ENCODE peak calls at places on chromosomes 5 and 9, in four cellular contexts. R is AG04450; Y is CD4-positive, alpha-beta T cell; V is endothelial cell. K is an unnamed sample.

GRCh38 chr5:125227333-125228075 is 481.1 kb upstream of the ZNF608 start:
- DNase-seq in R (no peak), Y (no peak), V (peak), K (peak)

GRCh38 chr5:32197032-32197431 is 22.9 kb upstream of the GOLPH3 start:
- DNase-seq in V (no peak), R (no peak), Y (no peak), K (no peak)

GRCh38 chr9:110278080-110278707 is 21.9 kb upstream of the TXN start:
- DNase-seq in Y (no peak), R (no peak), V (no peak), K (no peak)

GRCh38 chr5:96838483-96839395 is 31.0 kb upstream of the ERAP1 start:
- DNase-seq in R (no peak), Y (no peak), V (no peak), K (no peak)

GRCh38 chr9:3845549-3845948 is 319.7 kb upstream of the RFX3 start:
- DNase-seq in R (no peak), V (no peak), Y (no peak), K (no peak)

GRCh38 chr9:125732562-125732961 is 14.6 kb upstream of the PBX3 start:
- DNase-seq in R (no peak), V (peak), Y (no peak), K (peak)

GRCh38 chr5:88778736-88779135 is 104.2 kb downstream of the MEF2C start:
- DNase-seq in R (no peak), V (no peak), Y (no peak), K (no peak)

GRCh38 chr5:157761690-157762611 is 18.4 kb downstream of the LSM11 start:
- DNase-seq in R (no peak), V (peak), Y (no peak), K (peak)

GRCh38 chr5:150270546-150271295 is 18.9 kb downstream of the CAMK2A start:
- DNase-seq in V (no peak), R (no peak), Y (no peak), K (no peak)

GRCh38 chr9:79542735-79543504 is 28.8 kb upstream of the TLE4 start:
- DNase-seq in Y (no peak), V (no peak), R (no peak), K (no peak)

GRCh38 chr5:59533730-59534108 is 359.8 kb downstream of the PDE4D start:
- DNase-seq in Y (no peak), R (no peak), V (no peak), K (no peak)

DNA sequence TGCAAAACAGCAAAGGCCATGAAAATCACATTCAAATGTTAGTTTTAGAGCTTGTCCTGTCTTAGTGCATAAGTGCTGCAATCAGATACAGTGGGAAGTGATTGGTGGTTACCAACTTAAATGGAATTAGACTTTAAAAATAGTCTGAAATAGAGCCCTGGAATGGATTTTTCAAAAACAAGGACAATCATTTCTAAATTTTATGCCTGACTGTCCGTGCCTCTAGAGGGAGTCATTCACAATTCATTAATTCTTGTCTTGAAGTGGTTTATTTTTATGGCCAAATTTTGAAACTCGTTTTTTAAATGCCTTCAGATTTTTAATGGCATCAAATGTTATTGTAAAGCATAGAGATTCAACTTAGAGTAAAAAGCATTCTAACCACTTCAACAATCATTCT is 561.8 kb upstream of the DAB2 start:
- DNase-seq in V (no peak), Y (no peak), R (no peak), K (no peak)
- TF ChIP-seq CTCF in V (no peak), Y (no peak), R (no peak), K (no peak)

GRCh38 chr9:130933114-130934046 is 5.7 kb downstream of the FIBCD1 start:
- DNase-seq in R (no peak), Y (no peak), V (no peak), K (no peak)
- TF ChIP-seq CTCF in R (no peak), Y (no peak), V (no peak), K (no peak)

DNA sequence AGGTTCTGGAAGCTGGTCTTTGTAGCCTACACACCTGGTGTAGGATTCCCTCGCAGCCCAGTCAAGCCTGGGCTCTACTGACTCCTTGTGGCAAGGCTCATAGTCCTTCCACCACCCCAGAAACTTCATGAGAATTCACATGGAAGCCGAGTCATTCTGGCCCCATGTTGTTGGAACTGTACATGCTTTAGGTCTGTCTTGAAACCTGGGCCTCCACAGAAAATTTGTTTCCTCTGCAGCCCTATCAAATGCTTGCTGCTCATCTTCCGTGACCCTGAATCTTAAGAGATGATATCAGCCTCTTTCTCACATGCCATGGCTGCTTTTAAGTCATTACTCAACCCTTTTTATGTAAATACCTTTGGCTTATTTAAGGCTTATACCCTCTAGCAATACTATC is 113.4 kb upstream of the GRHPR start:
- DNase-seq in V (no peak), Y (no peak), R (no peak), K (no peak)
- TF ChIP-seq CTCF in V (no peak), Y (peak), R (peak), K (peak)

DNA sequence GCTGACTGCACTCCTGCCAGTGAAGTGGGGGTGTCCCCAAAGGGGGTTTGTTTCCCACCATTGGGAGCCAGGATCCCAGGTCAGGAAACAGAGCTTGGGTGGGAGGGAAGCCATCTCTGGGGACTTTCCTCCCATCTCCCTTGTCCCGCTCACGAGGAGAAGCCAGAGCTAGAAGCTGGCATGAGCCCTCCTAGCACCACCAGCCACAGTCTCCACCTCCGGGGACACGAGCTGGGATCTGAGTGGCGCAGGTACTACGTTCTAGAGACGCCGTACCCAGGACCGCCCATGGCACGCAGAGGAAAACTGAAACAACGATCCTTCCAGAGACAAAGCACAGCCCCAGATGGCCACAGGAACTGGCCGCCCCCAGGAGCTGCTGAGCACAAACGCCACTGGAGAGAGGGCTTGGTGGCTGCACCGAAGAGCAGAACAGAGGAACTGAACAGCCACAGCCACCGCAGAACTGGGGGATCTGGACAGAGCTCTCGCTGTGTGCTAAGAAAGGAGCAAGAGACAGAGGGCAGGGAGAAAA is 29.8 kb downstream of the ADAMTS2 start:
- DNase-seq in Y (no peak), V (no peak), R (no peak), K (no peak)
- TF ChIP-seq CTCF in Y (no peak), V (no peak), R (no peak), K (no peak)

GRCh38 chr9:105447386-105447813 is 434 bp upstream of the FSD1L start:
- DNase-seq in R (no peak), V (no peak), Y (no peak), K (no peak)

GRCh38 chr9:105445203-105445881 is 2.5 kb upstream of the FSD1L start:
- DNase-seq in Y (no peak), V (no peak), R (no peak), K (no peak)

GRCh38 chr9:105449081-105449480 is 1.2 kb downstream of the FSD1L start:
- DNase-seq in Y (no peak), R (no peak), V (no peak), K (no peak)

GRCh38 chr9:105444130-105444529 is 3.7 kb upstream of the FSD1L start:
- DNase-seq in R (no peak), Y (no peak), V (no peak), K (no peak)

DNA sequence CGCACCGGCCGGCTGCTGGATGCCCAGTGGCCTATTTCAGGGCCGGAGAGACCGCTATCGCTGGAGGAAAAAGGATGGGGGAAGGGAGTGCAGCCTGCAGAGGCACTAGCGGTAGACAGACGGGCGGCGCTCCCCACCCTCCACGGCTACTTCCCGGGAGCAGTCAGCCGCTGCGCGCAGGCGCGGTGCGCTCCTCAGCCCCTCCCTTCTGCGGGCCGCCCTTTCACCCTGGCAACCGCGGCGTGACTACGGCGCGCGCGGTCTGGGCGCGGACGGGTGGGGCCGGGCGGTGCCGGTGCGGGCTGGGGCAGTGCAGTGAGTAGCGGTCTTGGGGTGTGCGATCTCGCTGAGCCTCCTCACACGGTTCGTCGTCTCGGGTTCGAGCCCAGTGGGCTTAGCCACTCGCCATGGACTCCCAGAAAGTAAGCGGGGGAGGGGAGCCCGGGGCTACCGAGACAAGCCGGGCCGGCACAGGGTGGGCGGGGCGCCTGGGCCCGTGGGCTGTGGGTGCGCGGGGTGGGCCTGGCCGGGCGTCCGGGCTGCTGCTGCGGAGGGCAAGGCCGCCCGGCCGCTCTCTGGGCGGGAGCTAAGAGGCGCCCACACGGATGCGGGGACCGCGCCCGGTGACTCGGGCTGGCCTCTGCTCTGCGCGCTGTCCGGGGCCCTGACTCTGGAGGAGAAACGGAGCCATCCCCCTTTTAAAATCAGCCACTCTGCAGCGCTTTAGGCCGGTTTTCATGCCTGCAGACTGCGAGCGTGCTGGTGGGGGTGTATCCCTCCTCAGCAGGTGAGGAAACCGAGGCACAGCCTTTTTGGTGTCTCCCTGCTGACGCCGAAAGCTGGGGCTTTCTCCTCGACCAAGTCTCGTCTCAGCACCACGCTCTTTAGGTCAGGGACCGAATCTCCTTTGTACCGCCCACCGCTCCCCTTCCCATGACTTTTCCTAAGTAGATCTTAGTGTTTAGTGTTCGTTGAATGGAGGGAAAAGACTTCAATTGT is at the start of gene FSD1L:
- DNase-seq in V (peak), R (peak), Y (peak), K (peak)
- TF ChIP-seq CTCF in V (no peak), R (peak), Y (no peak), K (no peak)

DNA sequence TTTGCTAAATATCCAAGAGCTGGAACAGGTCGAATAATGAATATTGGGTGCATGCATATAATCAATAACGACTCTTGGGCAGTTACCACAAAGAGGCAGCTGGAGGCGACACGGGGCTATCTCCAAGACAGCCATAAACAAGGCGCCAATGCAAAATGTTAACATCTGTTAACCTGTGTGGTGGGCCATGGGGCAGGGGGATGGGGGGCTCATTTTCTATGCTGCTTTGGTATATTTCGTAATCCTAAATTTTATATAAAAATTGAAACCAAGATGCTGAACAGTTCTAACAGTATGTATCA is 1.3 kb upstream of the RNF44 start:
- DNase-seq in Y (no peak), R (no peak), V (no peak), K (no peak)
- TF ChIP-seq CTCF in Y (no peak), R (no peak), V (no peak), K (no peak)

GRCh38 chr9:21523021-21524014 is 41.2 kb upstream of the IFNE start:
- DNase-seq in Y (no peak), V (no peak), R (no peak), K (no peak)

GRCh38 chr9:21528123-21528808 is 46.2 kb upstream of the IFNE start:
- DNase-seq in V (no peak), R (no peak), Y (no peak), K (no peak)

GRCh38 chr9:21525174-21525573 is 43.1 kb upstream of the IFNE start:
- DNase-seq in Y (no peak), R (no peak), V (no peak), K (no peak)

GRCh38 chr9:21524099-21524830 is 42.2 kb upstream of the IFNE start:
- DNase-seq in R (no peak), Y (no peak), V (no peak), K (no peak)

GRCh38 chr9:21527579-21527978 is 45.5 kb upstream of the IFNE start:
- DNase-seq in R (no peak), Y (no peak), V (no peak), K (no peak)
- TF ChIP-seq CTCF in R (no peak), Y (no peak), V (no peak), K (no peak)

DNA sequence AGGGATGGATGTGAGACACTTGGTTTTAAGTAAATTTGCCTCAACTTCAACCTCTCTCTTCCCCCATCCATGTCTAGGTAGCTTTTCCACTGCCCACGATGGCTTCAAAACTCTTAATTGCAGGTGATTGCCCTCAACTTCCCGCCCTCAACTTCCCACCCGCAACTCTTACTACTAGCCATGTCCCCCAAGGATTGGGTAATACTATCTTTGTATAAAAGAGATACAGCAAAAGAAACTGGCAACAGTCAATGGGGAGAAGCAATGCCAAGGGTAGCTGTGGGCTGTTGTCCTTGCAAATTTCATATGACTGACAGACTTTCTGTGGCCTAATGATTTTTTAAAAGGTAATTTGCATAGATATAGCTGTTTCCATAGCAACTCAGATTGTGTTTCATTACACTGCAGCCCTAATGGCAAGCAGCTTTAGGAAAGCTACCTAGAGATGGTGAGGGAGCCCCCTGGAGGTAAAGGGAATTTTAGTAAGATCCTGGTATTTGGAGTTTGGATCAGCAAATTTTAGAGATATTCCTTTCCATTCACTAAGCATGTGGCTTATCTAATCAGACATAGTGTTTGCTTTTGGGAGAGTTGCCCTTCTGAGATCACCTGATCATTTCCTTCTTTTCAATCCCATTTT is 421.5 kb upstream of the DAP start:
- DNase-seq in V (peak), Y (no peak), R (no peak), K (peak)
- TF ChIP-seq CTCF in V (peak), Y (no peak), R (peak), K (peak)

DNA sequence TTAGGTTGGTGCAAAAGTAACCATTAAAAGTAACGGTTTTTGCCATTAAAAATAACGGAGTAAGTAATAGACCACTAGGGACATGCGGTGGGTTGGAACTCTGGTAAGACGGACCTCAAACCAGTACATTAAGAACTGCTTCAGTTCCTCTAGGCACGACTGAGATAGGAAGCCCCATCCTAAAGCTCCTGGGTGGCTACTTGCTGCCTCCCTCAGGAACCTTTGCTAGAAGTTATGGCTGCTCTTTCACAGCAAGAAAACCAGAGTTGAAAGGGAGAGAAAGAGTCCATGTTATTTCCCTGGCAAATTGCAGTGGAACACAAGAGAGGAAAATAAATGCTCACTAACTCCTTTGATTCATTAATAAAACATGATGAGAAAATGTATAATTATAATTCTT is 47.6 kb downstream of the MCTP1 start:
- DNase-seq in V (no peak), Y (no peak), R (no peak), K (no peak)
- TF ChIP-seq CTCF in V (no peak), Y (no peak), R (no peak), K (no peak)

DNA sequence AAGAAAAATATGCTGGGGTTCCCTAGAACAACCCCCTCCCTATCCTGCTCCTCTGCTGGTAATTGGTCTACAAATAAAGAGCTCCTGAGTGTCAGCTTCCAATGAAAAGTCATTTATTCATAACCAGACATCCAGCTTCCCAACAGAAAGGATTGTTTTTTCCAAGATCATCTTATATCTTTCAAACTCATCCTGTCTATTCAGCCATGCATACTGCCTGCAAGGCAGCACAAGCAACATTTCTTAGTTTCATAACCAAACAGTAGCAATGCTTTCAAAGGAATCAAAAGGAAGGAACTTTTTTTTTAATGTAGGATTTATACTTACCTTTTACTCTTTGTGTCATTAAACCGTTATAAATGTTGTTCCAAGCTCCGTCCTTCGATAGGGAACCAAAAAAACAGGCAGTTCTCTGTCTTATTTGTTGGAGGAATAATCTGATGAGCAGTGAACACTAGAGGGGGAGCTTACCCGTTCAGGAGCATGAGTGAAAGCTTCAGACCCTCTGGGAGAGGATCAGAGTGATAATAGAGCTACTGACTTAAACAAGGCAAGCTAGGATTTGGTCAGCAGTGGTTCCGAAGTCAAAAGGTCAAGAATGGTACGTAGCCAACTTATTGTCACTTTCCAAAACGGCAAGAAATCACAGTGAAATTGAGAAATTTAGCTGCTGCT is 893.1 kb downstream of the NR2F1-AS1 start:
- DNase-seq in Y (no peak), V (no peak), R (peak), K (peak)
- TF ChIP-seq CTCF in Y (no peak), V (no peak), R (peak), K (peak)